ENCODE peak calls at places on chromosome 10, in four cellular contexts. V is neural progenitor cell, W is GM23248, J is hepatocyte. K is an unnamed sample.

GRCh38 chr10:126218174-126218573 is 170.1 kb downstream of the ADAM12 start:
- DNase-seq in W (no peak), J (no peak), V (no peak), K (no peak)

GRCh38 chr10:110040767-110041478 is 33.1 kb downstream of the ADD3 start:
- DNase-seq in W (peak; percentile 37), J (no peak), V (no peak), K (no peak)

GRCh38 chr10:101001225-101002035 is 1.8 kb downstream of the LZTS2 start:
- DNase-seq in V (peak; percentile 39), W (peak; percentile 97), J (peak; percentile 86), K (no peak)

GRCh38 chr10:11813855-11814557 is 9.2 kb upstream of the PROSER2 start:
- DNase-seq in V (no peak), W (peak; percentile 15), J (no peak), K (no peak)

GRCh38 chr10:64408386-64409178 is 887.4 kb downstream of the REEP3 start:
- DNase-seq in W (no peak), V (no peak), J (no peak), K (no peak)

GRCh38 chr10:73819513-73820093 is 8.2 kb upstream of the NDST2 start:
- DNase-seq in J (no peak), W (peak; percentile 40), V (no peak), K (no peak)

GRCh38 chr10:92327445-92328433 is 36.8 kb downstream of the MARCHF5 start:
- DNase-seq in W (peak; percentile 34), J (no peak), V (no peak), K (no peak)

GRCh38 chr10:56823849-56824248 is 462.8 kb upstream of the ZWINT start:
- DNase-seq in J (no peak), W (peak; percentile 2), V (peak; percentile 42), K (peak; percentile 64)

GRCh38 chr10:32273326-32273725 is 73.6 kb downstream of the EPC1 start:
- DNase-seq in W (no peak), J (no peak), V (no peak), K (no peak)

GRCh38 chr10:70053896-70054641 is 1.4 kb downstream of the MACROH2A2 start:
- DNase-seq in W (no peak), J (peak; percentile 47), V (peak; percentile 44), K (no peak)

GRCh38 chr10:75508814-75509306 is 77.4 kb downstream of the LRMDA start:
- DNase-seq in W (peak; percentile 39), V (no peak), J (peak; percentile 26), K (no peak)

GRCh38 chr10:13949844-13950542 is 363.2 kb downstream of the PRPF18 start:
- DNase-seq in J (no peak), V (no peak), W (peak; percentile 90), K (no peak)

GRCh38 chr10:26697163-26697921 is at the start of gene PDSS1:
- DNase-seq in W (peak; percentile 84), V (peak; percentile 80), J (peak; percentile 81), K (peak; percentile 79)

GRCh38 chr10:129809841-129810240 is 154.2 kb downstream of the EBF3 start:
- DNase-seq in V (no peak), W (no peak), J (no peak), K (no peak)

GRCh38 chr10:113158183-113158582 is 208.1 kb downstream of the TCF7L2 start:
- DNase-seq in J (no peak), W (peak; percentile 27), V (no peak), K (no peak)

GRCh38 chr10:31929986-31930675 is 1.5 kb upstream of the ARHGAP12 start:
- DNase-seq in W (peak; percentile 48), V (no peak), J (no peak), K (peak; percentile 64)

GRCh38 chr10:29646238-29646902 is 11.6 kb upstream of the SVIL start:
- DNase-seq in W (peak; percentile 78), J (peak; percentile 29), V (peak; percentile 33), K (no peak)

GRCh38 chr10:20606985-20607384 is 290.1 kb downstream of the NEBL start:
- DNase-seq in J (no peak), V (no peak), W (no peak), K (no peak)

GRCh38 chr10:77902159-77902558 is 24.4 kb downstream of the DLG5 start:
- DNase-seq in W (no peak), V (no peak), J (peak; percentile 35), K (no peak)

GRCh38 chr10:5942471-5942870 is 34.9 kb downstream of the IL15RA start:
- DNase-seq in V (no peak), J (no peak), W (no peak), K (no peak)

GRCh38 chr10:71253981-71254818 is 41.8 kb downstream of the UNC5B start:
- DNase-seq in J (no peak), V (peak; percentile 69), W (no peak), K (no peak)

GRCh38 chr10:71256661-71257030 is 44.3 kb downstream of the UNC5B start:
- DNase-seq in W (no peak), V (no peak), J (no peak), K (no peak)

GRCh38 chr10:71255817-71256660 is 43.7 kb downstream of the UNC5B start:
- DNase-seq in V (peak; percentile 54), W (peak; percentile 89), J (peak; percentile 50), K (no peak)

GRCh38 chr10:71254834-71255539 is 42.6 kb downstream of the UNC5B start:
- DNase-seq in V (no peak), W (no peak), J (no peak), K (no peak)

DNA sequence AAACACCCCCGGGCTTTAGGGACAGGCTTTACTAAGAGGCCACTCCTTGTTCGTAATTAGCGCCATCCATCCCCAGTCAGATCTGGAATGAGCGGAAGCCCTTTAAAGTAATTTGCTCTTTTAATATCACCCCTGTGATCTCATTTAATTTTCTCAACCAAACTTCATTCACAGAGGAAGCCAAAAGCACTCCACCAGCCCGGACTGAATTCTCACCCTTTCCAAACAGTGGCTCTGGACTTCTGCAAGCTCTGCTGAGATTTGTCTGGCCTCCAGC is 43.1 kb downstream of the UNC5B start:
- DNase-seq in V (no peak), W (no peak), J (no peak), K (no peak)
- TF ChIP-seq EZH2phosphoT487 in V (no peak), W (no peak), J (no peak), K (no peak)

DNA sequence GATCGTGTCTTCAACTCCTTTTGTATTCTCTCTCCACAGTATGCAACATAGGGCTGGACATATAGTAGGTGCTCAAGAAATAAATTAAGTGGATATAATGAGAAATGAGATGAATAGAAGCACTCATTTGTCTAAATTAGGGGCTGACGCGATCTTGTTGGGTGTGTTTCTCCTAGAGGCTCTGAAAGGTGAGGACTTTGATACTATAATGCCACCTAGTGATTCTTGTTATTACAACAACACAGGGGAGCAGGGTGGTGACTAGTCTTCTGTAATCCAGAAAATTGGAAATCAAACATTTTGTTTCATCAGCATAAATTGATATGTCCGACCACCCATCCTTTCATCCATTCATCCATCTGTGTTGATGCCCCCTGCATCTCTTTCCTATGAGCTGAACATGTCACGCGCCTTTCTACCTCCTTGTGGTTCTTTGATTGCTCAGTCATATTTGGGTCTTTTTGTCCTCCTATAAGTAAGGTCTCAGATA is 3.4 kb upstream of the CFAP58 start:
- DNase-seq in W (peak; percentile 86), J (peak; percentile 74), V (peak; percentile 70), K (peak; percentile 83)
- H3K27ac ChIP-seq in W (peak overlapping the region; percentile 90), J (peak overlapping the region; percentile 42), V (no peak overlapping the region), K (peak overlapping the region; percentile 77)

GRCh38 chr10:44704616-44705015 is 206.5 kb upstream of the TMEM72 start:
- DNase-seq in J (no peak), W (no peak), V (no peak), K (no peak)

GRCh38 chr10:44703241-44704155 is 207.6 kb upstream of the TMEM72 start:
- DNase-seq in W (peak; percentile 74), V (no peak), J (no peak), K (no peak)

GRCh38 chr10:44702531-44702930 is 208.6 kb upstream of the TMEM72 start:
- DNase-seq in W (no peak), J (no peak), V (no peak), K (no peak)

DNA sequence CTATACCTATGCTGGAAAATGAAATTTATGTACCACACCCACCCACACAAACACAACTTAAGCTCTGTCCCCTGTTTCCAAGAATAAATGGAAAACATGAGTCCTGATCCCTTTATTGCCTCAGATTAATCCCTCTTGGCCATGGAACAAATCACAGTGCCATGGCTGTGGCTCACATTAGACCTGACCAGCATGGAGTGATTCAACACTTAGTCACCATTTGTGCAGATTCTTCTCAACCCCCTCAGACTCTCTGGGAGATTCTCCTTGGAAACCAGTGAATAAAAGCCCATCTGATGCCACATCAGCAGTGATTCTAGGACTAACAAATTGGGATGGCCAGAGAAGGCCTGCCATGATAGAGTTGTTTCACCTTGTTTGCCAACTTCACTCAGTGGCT is 204.4 kb upstream of the TMEM72 start:
- DNase-seq in V (no peak), J (no peak), W (peak; percentile 99), K (no peak)
- TF ChIP-seq EZH2phosphoT487 in V (no peak), J (no peak), W (no peak), K (no peak)

DNA sequence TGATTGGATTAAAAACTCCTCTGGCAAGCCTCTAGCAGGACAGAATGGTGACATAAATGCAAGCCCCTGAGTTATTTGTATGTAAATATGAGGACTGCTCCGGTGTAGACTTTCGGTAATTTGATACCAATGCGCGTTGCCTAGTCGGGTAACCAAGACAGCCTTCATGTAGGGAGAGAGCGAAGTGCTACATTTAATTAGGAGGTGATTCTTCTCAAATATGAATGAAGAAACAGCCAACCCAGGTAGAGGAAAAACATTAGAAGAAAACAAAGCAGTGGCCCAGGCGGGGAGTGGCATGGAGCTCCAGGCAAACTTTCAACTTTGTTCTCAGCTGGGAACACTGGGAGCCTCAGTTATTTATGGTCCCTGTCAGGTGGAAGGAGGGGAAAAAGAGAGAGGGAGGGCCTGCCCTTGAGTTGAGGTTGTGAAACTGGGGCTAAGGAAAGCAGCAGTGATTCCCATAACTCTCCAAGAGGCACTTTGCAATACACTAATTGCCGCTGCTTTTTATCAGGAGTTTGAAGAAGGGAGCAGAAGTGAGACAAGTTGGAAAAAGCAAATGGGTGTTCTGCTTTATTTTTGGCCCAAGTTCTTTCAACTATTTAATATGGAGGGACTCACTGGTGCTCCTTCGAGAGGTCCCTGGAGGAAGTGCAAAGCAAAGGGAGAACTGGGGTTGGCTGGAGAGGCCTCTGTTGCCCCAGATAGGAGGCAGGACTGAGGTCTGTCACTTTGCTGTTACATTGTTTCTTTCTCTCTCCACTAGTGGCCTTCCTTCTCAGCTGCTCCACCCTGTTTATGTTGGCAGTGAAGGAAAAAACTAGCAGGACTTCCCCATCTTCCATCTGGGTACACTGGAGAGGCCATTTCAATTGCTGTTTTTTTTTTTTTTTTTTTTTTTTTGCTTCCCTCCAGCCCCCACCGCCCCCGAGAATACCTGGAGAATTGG is 234.6 kb upstream of the CCDC6 start:
- DNase-seq in W (no peak), V (peak; percentile 79), J (peak; percentile 75), K (no peak)
- H3K27ac ChIP-seq in W (no peak overlapping the region), V (peak overlapping the region; percentile 60), J (peak overlapping the region; percentile 80), K (no peak overlapping the region)